ENCODE peak calls at places on chromosomes 7 and 10, in four cellular contexts. G, M, N and R are unnamed samples.

GRCh38 chr10:35882422-35883150 is 240.5 kb upstream of the FZD8 start:
- DNase-seq in G (no peak), N (no peak), M (no peak), R (no peak)

GRCh38 chr7:31261373-31261772 is 79.2 kb downstream of the NEUROD6 start:
- DNase-seq in N (no peak), G (no peak), M (no peak), R (no peak)

GRCh38 chr10:129831150-129831549 is 132.9 kb downstream of the EBF3 start:
- DNase-seq in G (no peak), M (no peak), N (no peak), R (no peak)

GRCh38 chr10:123970207-123970926 is 78.8 kb upstream of the CPXM2 start:
- DNase-seq in M (no peak), G (no peak), N (no peak), R (no peak)

GRCh38 chr10:111344804-111345203 is 268.0 kb downstream of the ADRA2A start:
- DNase-seq in M (no peak), N (no peak), G (no peak), R (no peak)

GRCh38 chr7:122307228-122307619 is 2.7 kb upstream of the FEZF1 start:
- DNase-seq in N (no peak), M (no peak), G (no peak), R (no peak)

GRCh38 chr10:61901829-61902447 is 439 bp downstream of the ARID5B start:
- DNase-seq in G (peak), N (no peak), M (no peak), R (no peak)

GRCh38 chr7:521221-522070 is 1.8 kb upstream of the PDGFA start:
- DNase-seq in M (peak), G (no peak), N (peak), R (no peak)

GRCh38 chr7:10672186-10672585 is 301.5 kb upstream of the PHF14 start:
- DNase-seq in N (no peak), G (no peak), M (no peak), R (no peak)

GRCh38 chr7:46603780-46604725 is 683.0 kb upstream of the IGFBP3 start:
- DNase-seq in G (no peak), M (peak), N (peak), R (no peak)

GRCh38 chr10:99984201-99984600 is 25.5 kb downstream of the DNMBP start:
- DNase-seq in N (no peak), M (peak), G (no peak), R (no peak)

GRCh38 chr10:70331486-70332268 is 47.9 kb upstream of the NPFFR1 start:
- DNase-seq in N (peak), M (peak), G (no peak), R (peak)

GRCh38 chr10:96420610-96421009 is 61.8 kb upstream of the OPALIN start:
- DNase-seq in N (no peak), M (no peak), G (no peak), R (no peak)

GRCh38 chr10:113316506-113316905 is 236.3 kb upstream of the HABP2 start:
- DNase-seq in M (no peak), N (no peak), G (no peak), R (no peak)

GRCh38 chr10:129509835-129510234 is 42.8 kb downstream of the MGMT start:
- DNase-seq in M (no peak), N (no peak), G (no peak), R (no peak)

GRCh38 chr10:95550073-95550672 is 11.0 kb downstream of the SORBS1 start:
- DNase-seq in G (no peak), N (peak), M (no peak), R (no peak)

GRCh38 chr10:49601857-49602256 is 8.3 kb upstream of the SLC18A3 start:
- DNase-seq in M (peak), N (no peak), G (no peak), R (no peak)

GRCh38 chr10:88270871-88271713 is 312.0 kb downstream of the RNLS start:
- DNase-seq in N (no peak), M (peak), G (no peak), R (no peak)

GRCh38 chr7:73707045-73707631 is 12.3 kb downstream of the STX1A start:
- DNase-seq in N (peak), M (no peak), G (no peak), R (no peak)

GRCh38 chr10:48684792-48685651 is at the start of gene WDFY4:
- DNase-seq in N (no peak), G (no peak), M (no peak), R (no peak)

GRCh38 chr10:33723181-33723580 is 388.7 kb upstream of the NRP1 start:
- DNase-seq in G (no peak), M (no peak), N (no peak), R (no peak)

GRCh38 chr7:22109761-22110160 is 164.1 kb upstream of the CDCA7L start:
- DNase-seq in G (no peak), N (no peak), M (peak), R (peak)